ENCODE peak calls at places on chromosomes 3 and 15, in eight cellular contexts. One of them, this sample, is unnamed.
A peak's percentile ranks its signal among the peaks of the same experiment; 100 is the strongest.

GRCh38 chr15:100229181-100230163 is 112.3 kb downstream of the ADAMTS17 start:
- DNase-seq in H54: no peak
- DNase-seq in natural killer cell: no peak
- DNase-seq in LHCN-M2: no peak
- DNase-seq in AG04450: no peak
- DNase-seq in B cell: no peak
- DNase-seq in occipital lobe: no peak
- DNase-seq in naive B cell: no peak
- DNase-seq in this sample: no peak

GRCh38 chr3:31004025-31004678 is 109.7 kb upstream of the GADL1 start:
- DNase-seq in B cell: no peak
- DNase-seq in AG04450: peak; percentile 72
- DNase-seq in naive B cell: no peak
- DNase-seq in natural killer cell: no peak
- DNase-seq in LHCN-M2: peak; percentile 88
- DNase-seq in occipital lobe: no peak
- DNase-seq in H54: peak; percentile 19
- DNase-seq in this sample: no peak

GRCh38 chr3:55910543-55910942 is 423.4 kb upstream of the WNT5A start:
- DNase-seq in naive B cell: no peak
- DNase-seq in H54: no peak
- DNase-seq in occipital lobe: no peak
- DNase-seq in natural killer cell: no peak
- DNase-seq in B cell: no peak
- DNase-seq in LHCN-M2: peak; percentile 62
- DNase-seq in AG04450: no peak
- DNase-seq in this sample: no peak

GRCh38 chr3:28780480-28780879 is 431.9 kb upstream of the AZI2 start:
- DNase-seq in occipital lobe: no peak
- DNase-seq in H54: no peak
- DNase-seq in naive B cell: no peak
- DNase-seq in LHCN-M2: no peak
- DNase-seq in AG04450: no peak
- DNase-seq in B cell: no peak
- DNase-seq in natural killer cell: no peak
- DNase-seq in this sample: no peak

GRCh38 chr3:187946031-187946691 is 200.9 kb upstream of the BCL6 start:
- DNase-seq in B cell: no peak
- DNase-seq in LHCN-M2: no peak
- DNase-seq in natural killer cell: no peak
- DNase-seq in AG04450: peak; percentile 52
- DNase-seq in H54: no peak
- DNase-seq in naive B cell: no peak
- DNase-seq in occipital lobe: no peak
- DNase-seq in this sample: peak; percentile 90

GRCh38 chr3:168249539-168250414 is 154.1 kb upstream of the GOLIM4 start:
- DNase-seq in natural killer cell: no peak
- DNase-seq in naive B cell: peak; percentile 13
- DNase-seq in H54: peak; percentile 57
- DNase-seq in AG04450: peak; percentile 32
- DNase-seq in LHCN-M2: peak; percentile 61
- DNase-seq in B cell: no peak
- DNase-seq in occipital lobe: peak; percentile 62
- DNase-seq in this sample: peak; percentile 47

GRCh38 chr3:16807441-16807840 is 77.3 kb upstream of the PLCL2 start:
- DNase-seq in occipital lobe: no peak
- DNase-seq in LHCN-M2: no peak
- DNase-seq in AG04450: no peak
- DNase-seq in natural killer cell: no peak
- DNase-seq in B cell: no peak
- DNase-seq in H54: no peak
- DNase-seq in naive B cell: no peak
- DNase-seq in this sample: no peak

GRCh38 chr3:22383285-22383684 is 632.3 kb upstream of the ZNF385D start:
- DNase-seq in AG04450: no peak
- DNase-seq in natural killer cell: no peak
- DNase-seq in naive B cell: no peak
- DNase-seq in occipital lobe: no peak
- DNase-seq in LHCN-M2: no peak
- DNase-seq in H54: no peak
- DNase-seq in B cell: no peak
- DNase-seq in this sample: no peak

GRCh38 chr3:197407526-197407925 is 109.1 kb upstream of the DLG1 start:
- DNase-seq in natural killer cell: no peak
- DNase-seq in LHCN-M2: no peak
- DNase-seq in AG04450: no peak
- DNase-seq in H54: no peak
- DNase-seq in occipital lobe: no peak
- DNase-seq in B cell: no peak
- DNase-seq in naive B cell: no peak
- DNase-seq in this sample: no peak

GRCh38 chr3:37141676-37142075 is 32.7 kb downstream of the LRRFIP2 start:
- DNase-seq in LHCN-M2: no peak
- DNase-seq in B cell: no peak
- DNase-seq in occipital lobe: no peak
- DNase-seq in naive B cell: no peak
- DNase-seq in AG04450: no peak
- DNase-seq in H54: no peak
- DNase-seq in natural killer cell: no peak
- DNase-seq in this sample: no peak

GRCh38 chr3:129592362-129593150 is 13.9 kb downstream of the PLXND1 start:
- DNase-seq in occipital lobe: peak; percentile 25
- DNase-seq in B cell: no peak
- DNase-seq in H54: no peak
- DNase-seq in AG04450: no peak
- DNase-seq in LHCN-M2: no peak
- DNase-seq in naive B cell: no peak
- DNase-seq in natural killer cell: no peak
- DNase-seq in this sample: no peak

GRCh38 chr3:171286580-171287249 is 173.5 kb downstream of the TNIK start:
- DNase-seq in natural killer cell: no peak
- DNase-seq in AG04450: no peak
- DNase-seq in LHCN-M2: peak; percentile 26
- DNase-seq in naive B cell: no peak
- DNase-seq in occipital lobe: no peak
- DNase-seq in B cell: no peak
- DNase-seq in H54: no peak
- DNase-seq in this sample: no peak

GRCh38 chr15:71627604-71628003 is 182.8 kb upstream of the NR2E3 start:
- DNase-seq in B cell: no peak
- DNase-seq in natural killer cell: no peak
- DNase-seq in naive B cell: no peak
- DNase-seq in LHCN-M2: no peak
- DNase-seq in occipital lobe: no peak
- DNase-seq in H54: no peak
- DNase-seq in AG04450: no peak
- DNase-seq in this sample: no peak

GRCh38 chr15:89679221-89679620 is at the start of gene PLIN1:
- DNase-seq in naive B cell: no peak
- DNase-seq in occipital lobe: no peak
- DNase-seq in H54: no peak
- DNase-seq in LHCN-M2: no peak
- DNase-seq in natural killer cell: no peak
- DNase-seq in B cell: no peak
- DNase-seq in AG04450: no peak
- DNase-seq in this sample: no peak

GRCh38 chr3:12724794-12725193 is 34.3 kb downstream of the TMEM40 start:
- DNase-seq in LHCN-M2: no peak
- DNase-seq in AG04450: no peak
- DNase-seq in H54: no peak
- DNase-seq in occipital lobe: no peak
- DNase-seq in natural killer cell: no peak
- DNase-seq in naive B cell: no peak
- DNase-seq in B cell: no peak
- DNase-seq in this sample: no peak

GRCh38 chr15:42152196-42152920 is 4.1 kb downstream of the PLA2G4F start:
- DNase-seq in naive B cell: no peak
- DNase-seq in H54: no peak
- DNase-seq in LHCN-M2: peak; percentile 34
- DNase-seq in occipital lobe: peak; percentile 17
- DNase-seq in natural killer cell: no peak
- DNase-seq in AG04450: no peak
- DNase-seq in B cell: no peak
- DNase-seq in this sample: no peak

GRCh38 chr15:38714309-38715072 is 149.9 kb upstream of the RASGRP1 start:
- DNase-seq in H54: peak; percentile 31
- DNase-seq in AG04450: peak; percentile 86
- DNase-seq in natural killer cell: no peak
- DNase-seq in occipital lobe: peak; percentile 26
- DNase-seq in B cell: no peak
- DNase-seq in LHCN-M2: peak; percentile 90
- DNase-seq in naive B cell: no peak
- DNase-seq in this sample: no peak

GRCh38 chr15:40069178-40070165 is 30.5 kb upstream of the SRP14 start:
- DNase-seq in LHCN-M2: peak; percentile 95
- DNase-seq in AG04450: no peak
- DNase-seq in naive B cell: peak; percentile 48
- DNase-seq in H54: peak; percentile 88
- DNase-seq in natural killer cell: no peak
- DNase-seq in occipital lobe: peak; percentile 87
- DNase-seq in B cell: peak; percentile 85
- DNase-seq in this sample: peak; percentile 73

GRCh38 chr3:171162986-171163723 is 136.6 kb upstream of the SLC2A2 start:
- DNase-seq in naive B cell: no peak
- DNase-seq in AG04450: no peak
- DNase-seq in natural killer cell: no peak
- DNase-seq in occipital lobe: no peak
- DNase-seq in B cell: no peak
- DNase-seq in H54: no peak
- DNase-seq in LHCN-M2: no peak
- DNase-seq in this sample: peak; percentile 35

GRCh38 chr3:187997490-187997889 is 156.5 kb upstream of the LPP start:
- DNase-seq in H54: no peak
- DNase-seq in occipital lobe: no peak
- DNase-seq in AG04450: no peak
- DNase-seq in B cell: no peak
- DNase-seq in naive B cell: no peak
- DNase-seq in LHCN-M2: peak; percentile 47
- DNase-seq in natural killer cell: no peak
- DNase-seq in this sample: no peak

GRCh38 chr15:27418729-27419128 is 447.7 kb downstream of the GABRG3 start:
- DNase-seq in natural killer cell: no peak
- DNase-seq in naive B cell: no peak
- DNase-seq in LHCN-M2: no peak
- DNase-seq in H54: no peak
- DNase-seq in AG04450: no peak
- DNase-seq in occipital lobe: peak; percentile 37
- DNase-seq in B cell: no peak
- DNase-seq in this sample: peak; percentile 3

GRCh38 chr15:58286541-58286940 is 145.2 kb upstream of the LIPC start:
- DNase-seq in naive B cell: no peak
- DNase-seq in AG04450: no peak
- DNase-seq in natural killer cell: no peak
- DNase-seq in LHCN-M2: no peak
- DNase-seq in B cell: no peak
- DNase-seq in occipital lobe: no peak
- DNase-seq in H54: no peak
- DNase-seq in this sample: no peak

GRCh38 chr3:112555535-112556170 is 6.1 kb downstream of the ATG3 start:
- DNase-seq in H54: no peak
- DNase-seq in naive B cell: no peak
- DNase-seq in occipital lobe: no peak
- DNase-seq in B cell: no peak
- DNase-seq in AG04450: no peak
- DNase-seq in LHCN-M2: no peak
- DNase-seq in natural killer cell: no peak
- DNase-seq in this sample: no peak

GRCh38 chr15:29121907-29122306 is 147.7 kb downstream of the NSMCE3 start:
- DNase-seq in natural killer cell: no peak
- DNase-seq in AG04450: no peak
- DNase-seq in naive B cell: no peak
- DNase-seq in B cell: no peak
- DNase-seq in H54: no peak
- DNase-seq in occipital lobe: no peak
- DNase-seq in LHCN-M2: no peak
- DNase-seq in this sample: no peak

GRCh38 chr3:129824926-129825541 is 68.5 kb downstream of the TMCC1 start:
- DNase-seq in B cell: peak; percentile 53
- DNase-seq in H54: no peak
- DNase-seq in occipital lobe: no peak
- DNase-seq in naive B cell: peak; percentile 51
- DNase-seq in AG04450: peak; percentile 7
- DNase-seq in natural killer cell: no peak
- DNase-seq in LHCN-M2: peak; percentile 34
- DNase-seq in this sample: peak; percentile 78

GRCh38 chr15:43519207-43519606 is 1.8 kb downstream of the MAP1A start:
- DNase-seq in AG04450: no peak
- DNase-seq in occipital lobe: no peak
- DNase-seq in naive B cell: no peak
- DNase-seq in B cell: no peak
- DNase-seq in natural killer cell: no peak
- DNase-seq in LHCN-M2: no peak
- DNase-seq in H54: no peak
- DNase-seq in this sample: peak; percentile 17

This sample was measured in OCI-LY7.